ENCODE peak calls at places on chromosomes 4 and X, in four cellular contexts. K is WTC11, C is K562, G is HepG2. N is an unnamed sample.
A peak's percentile ranks its signal among the peaks of the same experiment; 100 is the strongest.

GRCh38 chrX:140477987-140478386 is 26.9 kb downstream of the SOX3 start:
- DNase-seq in K (peak; percentile 29), C (no peak), G (no peak), N (no peak)

GRCh38 chr4:176150283-176150682 is 45.1 kb downstream of the SPATA4 start:
- DNase-seq in K (no peak), C (no peak), G (peak; percentile 5), N (peak; percentile 18)

GRCh38 chr4:36213956-36214355 is 30.4 kb downstream of the ARAP2 start:
- DNase-seq in K (no peak), C (no peak), G (no peak), N (no peak)

GRCh38 chr4:2792711-2793577 is at the start of gene SH3BP2:
- DNase-seq in K (peak; percentile 88), C (peak; percentile 97), G (peak; percentile 63), N (peak; percentile 47)

GRCh38 chrX:28591542-28591941 is 4.3 kb downstream of the IL1RAPL1 start:
- DNase-seq in K (no peak), C (no peak), G (no peak), N (no peak)

GRCh38 chr4:55545133-55545532 is 1.6 kb downstream of the CLOCK start:
- DNase-seq in K (no peak), C (no peak), G (peak; percentile 7), N (no peak)

GRCh38 chrX:66221856-66222255 is 57.8 kb downstream of the HEPH start:
- DNase-seq in K (no peak), C (no peak), G (no peak), N (no peak)

GRCh38 chrX:154412468-154412867 is 1.1 kb downstream of the TAFAZZIN start:
- DNase-seq in K (no peak), C (no peak), G (no peak), N (no peak)

GRCh38 chrX:33457102-33457501 is 245.8 kb upstream of the DMD start:
- DNase-seq in K (no peak), C (no peak), G (no peak), N (no peak)

GRCh38 chr4:41418444-41418843 is 119.5 kb upstream of the LIMCH1 start:
- DNase-seq in K (peak; percentile 27), C (no peak), G (no peak), N (no peak)

GRCh38 chrX:44462851-44463250 is 79.8 kb downstream of the FUNDC1 start:
- DNase-seq in K (no peak), C (no peak), G (no peak), N (no peak)

GRCh38 chr4:101183658-101184373 is 163.5 kb downstream of the PPP3CA start:
- DNase-seq in K (no peak), C (no peak), G (no peak), N (peak; percentile 57)

GRCh38 chr4:36285784-36286480 is 4.5 kb downstream of the DTHD1 start:
- DNase-seq in K (no peak), C (no peak), G (no peak), N (no peak)

GRCh38 chrX:153474718-153475117 is 4.3 kb upstream of the HAUS7 start:
- DNase-seq in K (peak; percentile 51), C (peak; percentile 73), G (no peak), N (no peak)

GRCh38 chr4:7850489-7850888 is 89.2 kb downstream of the AFAP1 start:
- DNase-seq in K (peak; percentile 41), C (peak; percentile 33), G (no peak), N (no peak)

GRCh38 chr4:147550626-147551250 is 66.5 kb upstream of the TMEM184C start:
- DNase-seq in K (no peak), C (no peak), G (no peak), N (no peak)

GRCh38 chrX:9662148-9662547 is 103.5 kb downstream of the GPR143 start:
- DNase-seq in K (no peak), C (no peak), G (no peak), N (no peak)

DNA sequence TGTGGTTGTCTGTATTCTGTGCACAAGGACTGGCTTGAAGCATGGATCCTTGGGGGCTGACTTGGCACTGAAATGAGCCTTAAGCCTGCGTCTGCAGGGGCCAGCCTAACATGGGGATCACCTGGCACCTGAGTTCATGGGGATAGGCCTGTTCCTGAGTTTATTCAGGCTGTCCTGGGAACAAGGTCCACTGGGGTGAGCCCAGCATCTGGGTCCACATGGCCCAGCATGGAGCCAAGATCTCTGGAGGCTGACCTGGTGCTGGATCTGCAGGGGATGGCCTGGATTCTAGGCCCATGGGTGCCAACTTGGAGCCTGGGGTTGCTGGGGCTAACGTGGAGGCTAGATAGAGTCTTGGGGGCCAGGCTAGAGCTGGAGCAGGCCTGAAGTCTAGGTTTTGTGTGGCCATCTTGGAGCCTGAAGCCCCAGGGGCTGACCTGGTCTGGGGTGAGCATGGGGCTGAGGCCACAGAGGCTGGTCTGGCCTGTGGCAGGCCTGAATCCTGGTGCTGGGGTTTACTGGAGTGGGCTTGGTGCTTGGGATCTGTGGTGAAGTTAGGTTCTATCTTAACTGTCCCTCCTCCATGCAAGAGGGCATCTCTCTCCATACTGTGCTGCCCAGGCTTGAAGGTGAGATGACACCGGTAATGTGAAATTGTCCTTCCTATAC is 652 bp upstream of the KLKB1 start:
- DNase-seq in K (no peak), C (no peak), G (no peak), N (no peak)
- TF ChIP-seq HMGXB4 in K (no peak), C (no peak), G (no peak), N (no peak)

GRCh38 chr4:162347492-162348213 is 183.9 kb upstream of the FSTL5 start:
- DNase-seq in K (no peak), C (no peak), G (no peak), N (no peak)

GRCh38 chr4:162343967-162344366 is 180.2 kb upstream of the FSTL5 start:
- DNase-seq in K (no peak), C (no peak), G (no peak), N (no peak)

GRCh38 chr4:162350331-162350730 is 186.5 kb upstream of the FSTL5 start:
- DNase-seq in K (no peak), C (no peak), G (no peak), N (no peak)

GRCh38 chr4:162352580-162353107 is 188.8 kb upstream of the FSTL5 start:
- DNase-seq in K (no peak), C (no peak), G (no peak), N (no peak)

DNA sequence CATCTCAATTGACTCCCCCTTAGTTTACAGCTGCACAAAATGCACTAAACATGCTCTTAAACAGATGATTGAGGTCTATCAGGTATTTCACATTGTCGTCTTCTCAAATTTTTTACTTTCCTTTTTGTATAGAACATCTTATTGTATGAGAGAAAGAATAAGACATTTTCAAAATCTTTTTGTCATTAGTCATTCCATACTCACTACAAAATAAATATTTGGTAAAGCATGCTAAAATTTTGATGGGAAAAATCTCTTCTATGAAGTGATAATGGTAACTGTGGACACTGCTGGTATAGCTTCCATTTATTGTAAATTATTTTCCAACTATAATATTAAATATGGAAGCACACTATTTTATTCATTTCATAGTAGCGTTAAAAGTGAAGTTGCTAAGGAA is 185.6 kb upstream of the FSTL5 start:
- DNase-seq in K (no peak), C (no peak), G (no peak), N (no peak)
- TF ChIP-seq NR3C1 in K (no peak), C (no peak), G (no peak), N (no peak)

GRCh38 chr4:17276821-17277220 is 235.1 kb downstream of the QDPR start:
- DNase-seq in K (no peak), C (no peak), G (no peak), N (no peak)
- TF ChIP-seq HMGXB4 in K (no peak), C (no peak), G (no peak), N (no peak)

GRCh38 chr4:164439037-164439436 is 314.9 kb upstream of the SMIM31 start:
- DNase-seq in K (no peak), C (no peak), G (no peak), N (no peak)
- TF ChIP-seq NR3C1 in K (no peak), C (no peak), G (no peak), N (no peak)

GRCh38 chrX:41178201-41178600 is 93.0 kb downstream of the USP9X start:
- DNase-seq in K (no peak), C (no peak), G (no peak), N (no peak)
- TF ChIP-seq HMGXB4 in K (no peak), C (no peak), G (no peak), N (no peak)

DNA sequence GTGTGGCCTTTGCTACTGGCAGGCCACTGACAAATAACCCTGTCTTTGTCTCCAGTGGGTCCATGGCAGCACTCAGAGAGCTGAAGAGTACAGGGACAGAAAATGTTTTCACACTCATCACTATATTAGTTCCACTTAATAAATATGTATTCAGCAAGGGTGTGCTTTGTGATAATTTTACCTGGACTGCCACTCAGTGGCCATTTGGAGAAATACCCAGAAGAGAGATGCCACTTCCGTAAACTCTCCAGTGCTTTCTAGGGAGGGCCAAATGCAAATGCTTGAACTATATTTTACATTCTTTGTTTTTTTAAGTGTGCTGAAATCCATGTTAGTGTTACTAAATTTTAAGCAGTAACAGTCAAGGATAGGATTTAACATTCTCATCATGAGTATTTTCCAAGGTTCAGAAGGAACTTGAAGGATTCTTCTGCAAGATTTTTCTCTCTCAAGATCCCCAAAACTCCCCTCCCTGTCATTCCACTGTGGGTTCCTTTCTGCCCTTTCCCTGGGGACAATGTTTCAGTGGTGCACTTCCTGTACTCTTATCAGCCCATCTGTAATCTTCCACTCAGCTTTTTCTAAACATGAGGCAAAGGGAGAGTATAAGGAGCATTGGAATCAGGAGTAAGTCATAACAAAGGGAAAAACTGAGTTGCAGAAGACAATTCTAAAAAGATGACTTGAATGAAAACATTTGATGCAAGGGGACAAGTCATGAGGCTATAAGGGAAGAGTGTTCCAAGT is 46.0 kb downstream of the TFDP3 start:
- DNase-seq in K (no peak), C (no peak), G (no peak), N (peak; percentile 17)
- TF ChIP-seq NR3C1 in K (no peak), C (no peak), G (no peak), N (no peak)

GRCh38 chr4:146495277-146495676 is 26.5 kb downstream of the SLC10A7 start:
- DNase-seq in K (no peak), C (no peak), G (peak; percentile 1), N (no peak)
- TF ChIP-seq HMGXB4 in K (no peak), C (no peak), G (no peak), N (no peak)

DNA sequence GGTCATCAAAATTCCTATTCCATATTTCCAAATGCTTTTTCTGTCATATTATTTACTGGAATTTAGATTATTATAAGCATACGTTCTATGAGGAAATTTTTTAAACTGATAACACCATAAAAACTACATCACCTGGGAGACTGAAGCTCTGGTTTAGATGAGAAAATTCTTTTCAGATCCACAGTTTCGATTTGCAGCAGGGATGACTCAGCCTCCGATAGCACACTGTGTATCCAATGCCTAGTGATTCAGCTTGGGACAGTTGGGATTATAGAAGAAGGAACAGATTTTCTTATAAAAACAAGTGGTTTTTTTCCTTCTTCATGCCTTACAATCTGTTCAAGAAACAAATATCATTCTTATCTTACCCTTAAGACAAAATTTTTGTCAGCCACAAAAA is 129.0 kb downstream of the FBXO8 start:
- DNase-seq in K (no peak), C (no peak), G (no peak), N (peak; percentile 27)
- TF ChIP-seq NR3C1 in K (no peak), C (no peak), G (no peak), N (no peak)

GRCh38 chrX:81286075-81286474 is 84.2 kb downstream of the SH3BGRL start:
- DNase-seq in K (no peak), C (no peak), G (no peak), N (peak; percentile 3)

GRCh38 chrX:81291996-81292395 is 90.1 kb downstream of the SH3BGRL start:
- DNase-seq in K (no peak), C (no peak), G (no peak), N (peak; percentile 5)

GRCh38 chrX:81286608-81287007 is 84.7 kb downstream of the SH3BGRL start:
- DNase-seq in K (no peak), C (no peak), G (peak; percentile 2), N (no peak)
- TF ChIP-seq HMGXB4 in K (no peak), C (no peak), G (no peak), N (no peak)

N was measured in A549.